ENCODE peak calls at places on chromosomes 12 and 14, in seven cellular contexts. E, G, W, M, H, R and A are unnamed samples.

GRCh38 chr12:109679716-109680520 is 33.7 kb upstream of the FAM222A start:
- DNase-seq in M (no peak), R (no peak), E (no peak), W (no peak), G (no peak), H (no peak), A (no peak)

GRCh38 chr12:130013771-130014484 is 110.1 kb upstream of the TMEM132D start:
- DNase-seq in W (peak; percentile 4), G (no peak), E (peak; percentile 70), M (peak; percentile 5), R (peak; percentile 56), H (peak; percentile 22), A (peak; percentile 52)

GRCh38 chr12:32926963-32927362 is 30.4 kb upstream of the PKP2 start:
- DNase-seq in E (no peak), R (no peak), M (no peak), W (no peak), G (no peak), H (no peak), A (no peak)

GRCh38 chr12:12716151-12716844 is 870 bp upstream of the CDKN1B start:
- DNase-seq in R (peak; percentile 30), G (no peak), W (peak; percentile 51), H (no peak), M (no peak), E (no peak), A (peak; percentile 72)

GRCh38 chr12:98106201-98106600 is 409.2 kb upstream of the TMPO start:
- DNase-seq in H (no peak), W (no peak), M (no peak), R (no peak), G (no peak), E (no peak), A (no peak)

GRCh38 chr12:48349471-48349870 is 1.2 kb downstream of the ZNF641 start:
- DNase-seq in H (peak; percentile 74), M (no peak), W (peak; percentile 10), R (no peak), G (no peak), E (no peak), A (no peak)

GRCh38 chr12:105231396-105231795 is 4.6 kb downstream of the APPL2 start:
- DNase-seq in E (no peak), M (no peak), G (no peak), H (no peak), W (no peak), R (no peak), A (peak; percentile 63)

GRCh38 chr14:52124791-52125661 is 56.2 kb upstream of the NID2 start:
- DNase-seq in R (peak; percentile 44), H (no peak), E (no peak), W (peak; percentile 92), M (no peak), G (no peak), A (no peak)

GRCh38 chr12:82800185-82800584 is 113.5 kb downstream of the TMTC2 start:
- DNase-seq in E (no peak), R (no peak), M (no peak), G (no peak), W (no peak), H (no peak), A (no peak)

GRCh38 chr12:109932878-109933503 is 32.9 kb downstream of the TCHP start:
- DNase-seq in W (peak; percentile 72), R (no peak), H (peak; percentile 80), E (no peak), G (no peak), M (no peak), A (no peak)